ENCODE peak calls at places on chromosome X, in nine cellular contexts. W, P, I, G, C, X, M, O and A are unnamed samples.

GRCh38 chrX:155959018-155959587 is 38.4 kb upstream of the IL9R start:
- DNase-seq in W (no peak), P (no peak), I (no peak), G (no peak), C (no peak), X (no peak), M (no peak), O (no peak), A (no peak)

GRCh38 chrX:70398899-70399298 is 24.2 kb upstream of the GDPD2 start:
- DNase-seq in W (peak; percentile 30), P (peak; percentile 27), I (no peak), G (no peak), C (no peak), X (no peak), M (peak; percentile 70), O (peak; percentile 53), A (no peak)

GRCh38 chrX:69028006-69028760 is 137.1 kb downstream of the PJA1 start:
- DNase-seq in W (no peak), P (no peak), I (no peak), G (no peak), C (no peak), X (no peak), M (no peak), O (peak; percentile 7), A (no peak)

GRCh38 chrX:68650491-68650890 is 3.0 kb downstream of the STARD8 start:
- DNase-seq in W (peak; percentile 41), P (peak; percentile 57), I (peak; percentile 28), G (no peak), C (no peak), X (no peak), M (peak; percentile 60), O (peak; percentile 25), A (peak; percentile 42)

GRCh38 chrX:53440631-53441517 is 6.7 kb upstream of the HSD17B10 start:
- DNase-seq in W (peak; percentile 86), P (peak; percentile 74), I (peak; percentile 72), G (peak; percentile 62), C (peak; percentile 59), X (peak; percentile 60), M (peak; percentile 61), O (peak; percentile 69), A (peak; percentile 72)

GRCh38 chrX:40006025-40007017 is 91.4 kb downstream of the BCOR start:
- DNase-seq in W (peak; percentile 59), P (no peak), I (no peak), G (no peak), C (no peak), X (peak; percentile 20), M (no peak), O (peak; percentile 35), A (no peak)

GRCh38 chrX:53160297-53160983 is 64.6 kb downstream of the KDM5C start:
- DNase-seq in W (peak; percentile 1), P (peak; percentile 29), I (peak; percentile 13), G (no peak), C (no peak), X (no peak), M (peak; percentile 40), O (no peak), A (no peak)

GRCh38 chrX:130974323-130974722 is 71.3 kb upstream of the ENOX2 start:
- DNase-seq in W (peak; percentile 55), P (peak; percentile 49), I (peak; percentile 28), G (no peak), C (no peak), X (no peak), M (peak; percentile 58), O (peak; percentile 18), A (no peak)

GRCh38 chrX:30906726-30907125 is 17.7 kb upstream of the TAB3 start:
- DNase-seq in W (peak; percentile 36), P (peak; percentile 55), I (peak; percentile 82), G (peak; percentile 20), C (no peak), X (no peak), M (peak; percentile 65), O (no peak), A (peak; percentile 66)

GRCh38 chrX:112832481-112833095 is 8.0 kb downstream of the AMOT start:
- DNase-seq in W (no peak), P (peak; percentile 75), I (peak; percentile 22), G (peak; percentile 89), C (no peak), X (peak; percentile 88), M (peak; percentile 69), O (no peak), A (no peak)

GRCh38 chrX:124651031-124651430 is 304.7 kb downstream of the SH2D1A start:
- DNase-seq in W (no peak), P (no peak), I (no peak), G (no peak), C (no peak), X (no peak), M (no peak), O (no peak), A (no peak)

GRCh38 chrX:118730500-118731247 is 3.3 kb downstream of the IL13RA1 start:
- DNase-seq in W (peak; percentile 87), P (peak; percentile 63), I (peak; percentile 58), G (no peak), C (no peak), X (peak; percentile 18), M (peak; percentile 83), O (peak; percentile 60), A (no peak)

GRCh38 chrX:130118941-130119640 is 8.8 kb upstream of the ELF4 start:
- DNase-seq in W (peak; percentile 61), P (no peak), I (peak; percentile 21), G (no peak), C (no peak), X (no peak), M (no peak), O (peak; percentile 77), A (peak; percentile 23)

GRCh38 chrX:41144873-41145272 is 59.6 kb downstream of the USP9X start:
- DNase-seq in W (peak; percentile 5), P (no peak), I (no peak), G (no peak), C (no peak), X (no peak), M (no peak), O (no peak), A (no peak)

GRCh38 chrX:139929876-139930275 is 3.0 kb downstream of the ATP11C start:
- DNase-seq in W (no peak), P (no peak), I (no peak), G (no peak), C (no peak), X (no peak), M (no peak), O (no peak), A (no peak)

GRCh38 chrX:19867938-19868337 is 19.5 kb downstream of the SH3KBP1 start:
- DNase-seq in W (no peak), P (no peak), I (no peak), G (no peak), C (no peak), X (no peak), M (no peak), O (no peak), A (no peak)
- H3K4me3 ChIP-seq in W (no peak overlapping the region), P (no peak overlapping the region), I (no peak overlapping the region), G (no peak overlapping the region), C (no peak overlapping the region), X (no peak overlapping the region), M (no peak overlapping the region), O (no peak overlapping the region), A (no peak overlapping the region)

GRCh38 chrX:134246282-134246681 is 9.3 kb downstream of the CCDC160 start:
- DNase-seq in W (no peak), P (no peak), I (no peak), G (no peak), C (no peak), X (no peak), M (no peak), O (peak; percentile 2), A (peak; percentile 39)
- H3K4me3 ChIP-seq in W (no peak overlapping the region), P (no peak overlapping the region), I (no peak overlapping the region), G (no peak overlapping the region), C (no peak overlapping the region), X (no peak overlapping the region), M (no peak overlapping the region), O (no peak overlapping the region), A (no peak overlapping the region)

GRCh38 chrX:97897998-97898397 is 1014.3 kb downstream of the RPA4 start:
- DNase-seq in W (no peak), P (no peak), I (no peak), G (no peak), C (no peak), X (no peak), M (no peak), O (no peak), A (no peak)

GRCh38 chrX:97898798-97899197 is 1015.1 kb downstream of the RPA4 start:
- DNase-seq in W (peak; percentile 63), P (peak; percentile 0), I (no peak), G (no peak), C (no peak), X (no peak), M (no peak), O (no peak), A (no peak)

GRCh38 chrX:97895751-97896150 is 1012.0 kb downstream of the RPA4 start:
- DNase-seq in W (peak; percentile 40), P (no peak), I (no peak), G (no peak), C (no peak), X (no peak), M (peak; percentile 2), O (no peak), A (no peak)
- H3K4me3 ChIP-seq in W (no peak overlapping the region), P (no peak overlapping the region), I (no peak overlapping the region), G (no peak overlapping the region), C (no peak overlapping the region), X (no peak overlapping the region), M (no peak overlapping the region), O (no peak overlapping the region), A (no peak overlapping the region)

GRCh38 chrX:153769865-153770605 is 6.0 kb downstream of the PLXNB3 start:
- DNase-seq in W (no peak), P (no peak), I (no peak), G (no peak), C (no peak), X (no peak), M (no peak), O (no peak), A (no peak)

GRCh38 chrX:153772608-153773217 is 8.1 kb upstream of the SRPK3 start:
- DNase-seq in W (no peak), P (no peak), I (no peak), G (no peak), C (no peak), X (no peak), M (no peak), O (no peak), A (no peak)

GRCh38 chrX:153771686-153772607 is 7.9 kb downstream of the PLXNB3 start:
- DNase-seq in W (no peak), P (no peak), I (no peak), G (no peak), C (no peak), X (no peak), M (no peak), O (no peak), A (no peak)

GRCh38 chrX:153770606-153771175 is 6.6 kb downstream of the PLXNB3 start:
- DNase-seq in W (no peak), P (no peak), I (no peak), G (no peak), C (no peak), X (no peak), M (no peak), O (no peak), A (no peak)

DNA sequence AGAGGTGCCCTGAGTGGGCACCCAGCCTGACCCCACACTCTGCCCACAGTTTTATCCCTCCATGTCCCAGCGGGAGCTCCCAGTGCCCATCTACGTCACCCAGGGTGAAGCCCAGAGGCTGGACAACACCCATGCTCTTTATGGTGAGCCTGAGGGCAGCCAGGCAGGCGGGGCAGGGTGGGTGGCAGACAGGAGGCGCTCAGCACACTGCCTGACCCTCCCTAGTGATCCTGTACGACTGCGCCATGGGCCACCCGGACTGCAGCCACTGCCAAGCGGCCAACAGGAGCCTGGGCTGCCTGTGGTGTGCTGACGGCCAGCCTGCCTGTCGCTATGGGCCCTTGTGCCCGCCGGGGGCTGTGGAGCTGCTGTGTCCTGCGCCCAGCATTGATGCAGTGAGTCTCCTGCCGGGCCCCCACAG is 7.2 kb downstream of the PLXNB3 start:
- DNase-seq in W (no peak), P (no peak), I (no peak), G (no peak), C (no peak), X (no peak), M (no peak), O (no peak), A (no peak)
- H3K4me3 ChIP-seq in W (no peak overlapping the region), P (no peak overlapping the region), I (no peak overlapping the region), G (no peak overlapping the region), C (no peak overlapping the region), X (no peak overlapping the region), M (no peak overlapping the region), O (no peak overlapping the region), A (no peak overlapping the region)